ENCODE peak calls at places on chromosome 14, in four cellular contexts. K is PC-3, Y is tibial artery, S is WERI-Rb-1. I is an unnamed sample. For H3K36me3, the result is how much of the 10 kb centered on the place peaks cover.

GRCh38 chr14:81480741-81481140 is 52.9 kb downstream of the SEL1L start:
- DNase-seq in K (no peak), Y (no peak), S (no peak), I (no peak)

GRCh38 chr14:72892879-72893635 is 844 bp downstream of the DPF3 start:
- DNase-seq in K (peak), Y (no peak), S (peak), I (peak)

GRCh38 chr14:75158843-75159614 is 17.4 kb downstream of the TMED10 start:
- DNase-seq in K (no peak), Y (no peak), S (no peak), I (no peak)

GRCh38 chr14:36747411-36748184 is 85.9 kb downstream of the PAX9 start:
- DNase-seq in K (peak), Y (no peak), S (no peak), I (peak)

GRCh38 chr14:92382677-92383076 is 59.7 kb downstream of the SLC24A4 start:
- DNase-seq in K (peak), Y (no peak), S (no peak), I (peak)

GRCh38 chr14:98878278-98878677 is 393.7 kb downstream of the BCL11B start:
- DNase-seq in K (no peak), Y (no peak), S (no peak), I (no peak)

GRCh38 chr14:32561520-32561919 is 232.4 kb downstream of the AKAP6 start:
- DNase-seq in K (peak), Y (no peak), S (no peak), I (no peak)

GRCh38 chr14:77302926-77303325 is 17.8 kb downstream of the POMT2 start:
- DNase-seq in K (peak), Y (no peak), S (no peak), I (no peak)

GRCh38 chr14:66483322-66483721 is 2.8 kb upstream of the CCDC196 start:
- DNase-seq in K (peak), Y (no peak), S (no peak), I (no peak)

GRCh38 chr14:68359862-68360552 is 432.9 kb downstream of the ZFP36L1 start:
- DNase-seq in K (peak), Y (peak), S (no peak), I (no peak)

GRCh38 chr14:103552011-103552797 is 10.3 kb downstream of the BAG5 start:
- DNase-seq in K (peak), Y (peak), S (no peak), I (peak)

GRCh38 chr14:104878582-104878981 is 13.5 kb downstream of the CEP170B start:
- DNase-seq in K (no peak), Y (no peak), S (peak), I (peak)

GRCh38 chr14:79837699-79838098 is 373.6 kb downstream of the DIO2 start:
- DNase-seq in K (no peak), Y (no peak), S (no peak), I (no peak)

GRCh38 chr14:56463491-56463890 is 116.1 kb upstream of the TMEM260 start:
- DNase-seq in K (no peak), Y (no peak), S (no peak), I (no peak)

GRCh38 chr14:38808734-38809455 is 294.1 kb downstream of the SEC23A start:
- DNase-seq in K (peak), Y (no peak), S (no peak), I (no peak)

GRCh38 chr14:61076531-61076930 is 95.5 kb downstream of the SLC38A6 start:
- DNase-seq in K (no peak), Y (no peak), S (no peak), I (no peak)

GRCh38 chr14:32224731-32225377 is 21.8 kb upstream of the RNU6-8 start:
- DNase-seq in K (peak), Y (no peak), S (peak), I (peak)

GRCh38 chr14:30798516-30798915 is 75.8 kb upstream of the COCH start:
- DNase-seq in K (no peak), Y (no peak), S (no peak), I (no peak)

GRCh38 chr14:23816371-23816770 is 137.2 kb upstream of the DHRS4 start:
- DNase-seq in K (no peak), Y (no peak), S (no peak), I (no peak)

GRCh38 chr14:104956290-104956890 is 21.8 kb downstream of the AHNAK2 start:
- DNase-seq in K (no peak), Y (no peak), S (peak), I (no peak)

GRCh38 chr14:60331201-60332045 is 82.4 kb downstream of the PPM1A start:
- DNase-seq in K (peak), Y (peak), S (peak), I (peak)

GRCh38 chr14:61621444-61621843 is 73.9 kb upstream of the HIF1A start:
- DNase-seq in K (no peak), Y (no peak), S (no peak), I (no peak)

GRCh38 chr14:49546766-49547165 is 39.4 kb downstream of the RPS29 start:
- DNase-seq in K (peak), Y (no peak), S (no peak), I (no peak)

GRCh38 chr14:31391977-31392503 is 28.3 kb downstream of the HEATR5A start:
- DNase-seq in K (no peak), Y (no peak), S (no peak), I (no peak)

DNA sequence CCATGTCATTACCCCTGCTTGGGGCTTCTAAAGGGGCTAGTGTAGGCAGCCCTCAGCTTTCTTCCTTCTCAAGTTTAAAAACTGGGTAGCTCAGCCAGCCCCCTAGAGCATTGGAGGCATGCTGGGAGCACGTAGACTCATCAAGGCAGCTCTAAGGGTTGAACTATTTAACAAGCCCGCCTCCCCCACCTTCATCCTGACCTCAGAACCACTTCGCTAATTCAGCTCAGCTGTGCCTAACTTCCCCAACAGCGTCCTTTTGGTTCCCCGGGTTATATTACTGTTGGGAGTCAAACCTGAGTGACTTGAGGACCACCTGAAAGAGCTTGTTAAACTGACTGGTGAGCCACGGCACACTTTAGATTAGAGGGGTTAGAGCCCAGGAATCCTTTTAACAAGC is 30.1 kb downstream of the MAX start:
- DNase-seq in K (no peak), Y (no peak), S (no peak), I (no peak)
- H3K36me3 ChIP-seq in K (under half), Y (under half), S (under half), I (under half)

GRCh38 chr14:100104006-100104352 is 38.8 kb downstream of the EVL start:
- DNase-seq in K (no peak), Y (peak), S (no peak), I (no peak)
- H3K36me3 ChIP-seq in K (under half), Y (under half), S (under half), I (under half)

GRCh38 chr14:95508377-95508776 is 8.1 kb downstream of the SYNE3 start:
- DNase-seq in K (no peak), Y (no peak), S (no peak), I (no peak)
- H3K36me3 ChIP-seq in K (under half), Y (under half), S (under half), I (under half)

GRCh38 chr14:22530101-22530500 is 58.9 kb downstream of the DAD1 start:
- DNase-seq in K (no peak), Y (no peak), S (peak), I (no peak)
- H3K36me3 ChIP-seq in K (under half), Y (under half), S (under half), I (under half)

I was measured in H7.